ENCODE peak calls at places on chromosomes 7 and 10, in four cellular contexts. L, S, B and Y are unnamed samples.
A peak's percentile ranks its signal among the peaks of the same experiment; 100 is the strongest.

GRCh38 chr10:84360634-84361365 is 32.4 kb downstream of the CCSER2 start:
- DNase-seq in L (no peak), B (no peak), S (no peak), Y (peak; percentile 67)

GRCh38 chr7:3260425-3260762 is 40.7 kb upstream of the SDK1 start:
- DNase-seq in B (no peak), L (no peak), S (no peak), Y (no peak)

GRCh38 chr7:129752760-129753159 is 141.2 kb downstream of the NRF1 start:
- DNase-seq in B (no peak), S (no peak), L (no peak), Y (no peak)

GRCh38 chr10:110852255-110852896 is 19.4 kb upstream of the PDCD4 start:
- DNase-seq in B (no peak), L (no peak), S (peak; percentile 59), Y (no peak)

GRCh38 chr7:18693401-18693800 is 197.9 kb downstream of the HDAC9 start:
- DNase-seq in S (no peak), L (no peak), B (no peak), Y (peak; percentile 64)

GRCh38 chr10:51699475-51700227 is at the start of gene CSTF2T:
- DNase-seq in L (peak; percentile 50), S (peak; percentile 62), B (peak; percentile 78), Y (peak; percentile 93)

GRCh38 chr7:48421357-48421756 is 250.1 kb downstream of the ABCA13 start:
- DNase-seq in S (no peak), B (no peak), L (no peak), Y (no peak)

GRCh38 chr10:18436902-18437301 is 214.5 kb downstream of the NSUN6 start:
- DNase-seq in B (no peak), S (no peak), L (no peak), Y (no peak)

GRCh38 chr7:31476073-31476745 is 37.7 kb upstream of the ITPRID1 start:
- DNase-seq in L (peak; percentile 10), S (no peak), B (no peak), Y (no peak)

GRCh38 chr7:710161-710560 is 16.3 kb upstream of the DNAAF5 start:
- DNase-seq in B (no peak), S (no peak), L (no peak), Y (no peak)

GRCh38 chr10:17943033-17943745 is 8.5 kb upstream of the SLC39A12 start:
- DNase-seq in L (no peak), B (no peak), S (no peak), Y (no peak)

GRCh38 chr7:22990588-22990949 is 23.4 kb downstream of the HYCC1 start:
- DNase-seq in B (no peak), L (no peak), S (no peak), Y (peak; percentile 8)

DNA sequence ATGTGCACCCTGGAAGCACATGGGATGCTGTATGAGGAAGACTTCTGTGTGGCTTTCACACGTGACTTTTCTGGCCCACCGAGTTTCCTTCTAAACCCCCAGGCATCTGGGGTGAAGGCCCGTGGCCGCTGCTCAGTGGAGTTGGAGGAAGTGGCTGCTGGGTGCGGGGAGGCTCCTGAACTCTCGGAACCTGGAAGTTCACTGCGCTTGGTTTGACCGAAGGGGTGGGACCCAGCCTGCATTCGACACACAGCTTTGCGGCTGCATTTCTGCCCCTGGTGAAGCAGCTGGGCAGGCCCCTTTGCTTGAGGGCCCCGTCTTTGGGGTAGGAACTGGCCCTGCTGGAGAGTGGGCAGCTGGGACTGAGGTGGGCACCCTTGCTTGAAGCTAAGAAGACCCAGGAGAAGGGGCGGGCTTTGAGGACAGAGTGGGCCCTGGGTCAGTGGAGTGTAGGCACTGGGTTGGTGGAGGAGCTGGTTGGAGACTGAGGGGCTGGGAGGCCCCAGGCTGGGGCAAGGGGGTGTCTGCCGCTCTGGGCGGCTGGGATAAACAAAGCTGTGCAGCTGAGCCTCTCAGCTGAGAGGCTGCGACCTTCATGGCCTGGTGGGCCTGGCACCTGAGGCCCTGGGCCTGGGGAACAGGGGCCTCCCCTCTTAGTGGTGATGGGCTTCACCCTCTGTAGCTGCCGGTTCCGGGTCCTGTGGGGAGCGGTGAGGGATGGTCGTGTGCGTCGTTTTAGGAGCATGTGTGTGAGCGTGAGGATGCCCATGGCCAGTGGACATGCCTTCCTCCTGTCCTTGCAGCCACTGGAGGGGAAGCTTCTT is 78.0 kb downstream of the INPP5A start:
- DNase-seq in L (no peak), B (no peak), S (no peak), Y (no peak)
- TF ChIP-seq MYC in L (no peak), B (no peak), S (no peak), Y (no peak)

DNA sequence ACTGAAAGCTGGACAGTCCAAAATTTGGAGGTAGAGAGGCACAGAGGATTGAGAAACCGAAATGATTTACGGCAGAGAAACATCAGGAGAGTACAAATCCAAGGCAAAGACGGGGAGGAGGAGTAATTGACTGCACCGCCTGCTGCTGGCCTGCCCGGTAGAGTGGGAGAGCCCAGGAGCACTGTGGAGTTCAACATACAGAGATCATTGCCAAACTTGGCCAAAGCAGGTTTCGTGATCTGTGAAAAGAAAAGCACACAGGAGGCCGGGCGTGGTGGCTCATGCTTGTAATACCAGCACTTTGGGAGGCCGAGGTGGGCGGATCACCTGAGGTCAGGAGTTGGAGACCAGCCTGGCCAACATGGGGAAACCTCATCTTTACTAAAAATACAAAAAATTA is 306.0 kb upstream of the PFKP start:
- DNase-seq in L (no peak), B (no peak), S (no peak), Y (no peak)
- H3K27ac ChIP-seq in L (no peak overlapping the region), B (no peak overlapping the region), S (no peak overlapping the region), Y (no peak overlapping the region)

DNA sequence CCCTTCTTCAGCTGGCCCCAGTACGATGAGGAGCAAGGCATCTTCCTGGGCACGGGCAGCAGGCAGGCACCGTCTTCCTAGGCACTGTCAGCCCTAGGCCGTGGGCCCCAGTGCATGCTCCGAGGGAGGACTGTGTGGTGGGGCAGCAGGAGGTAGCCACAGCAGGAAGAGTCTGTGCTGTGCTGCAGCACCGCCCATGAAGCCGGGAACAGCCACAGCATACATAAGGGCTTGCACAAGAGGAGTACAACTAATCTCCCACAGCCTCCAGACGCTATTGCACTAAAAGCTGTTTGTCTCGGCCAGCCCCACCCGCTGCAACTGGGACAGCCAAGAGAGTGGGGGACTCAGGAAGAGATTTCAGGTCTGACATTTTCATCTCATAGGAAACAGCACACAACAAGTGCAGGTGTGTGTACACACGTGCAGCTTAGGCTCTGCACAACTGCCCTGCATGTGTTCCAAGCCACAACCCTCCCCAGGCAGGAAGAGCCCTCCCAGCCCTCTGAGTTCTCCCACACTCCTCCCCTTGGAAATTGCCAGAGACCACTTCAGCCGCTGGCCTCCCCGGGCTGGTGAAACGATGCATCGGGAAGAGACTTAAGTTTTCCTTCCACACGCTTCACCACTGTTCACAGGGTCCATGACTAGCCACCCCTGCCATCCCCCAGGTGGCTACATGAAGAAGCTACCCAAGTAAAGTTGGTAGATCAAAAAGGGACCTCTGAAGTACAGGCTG is 88.1 kb upstream of the DDC start:
- DNase-seq in B (no peak), L (no peak), S (peak; percentile 8), Y (no peak)
- H3K4me1 ChIP-seq in B (peaks cover 9% of the 10 kb centered on the region), L (no peaks in the 10 kb centered on the region), S (peaks cover 14% of the 10 kb centered on the region), Y (peaks cover 12% of the 10 kb centered on the region)

DNA sequence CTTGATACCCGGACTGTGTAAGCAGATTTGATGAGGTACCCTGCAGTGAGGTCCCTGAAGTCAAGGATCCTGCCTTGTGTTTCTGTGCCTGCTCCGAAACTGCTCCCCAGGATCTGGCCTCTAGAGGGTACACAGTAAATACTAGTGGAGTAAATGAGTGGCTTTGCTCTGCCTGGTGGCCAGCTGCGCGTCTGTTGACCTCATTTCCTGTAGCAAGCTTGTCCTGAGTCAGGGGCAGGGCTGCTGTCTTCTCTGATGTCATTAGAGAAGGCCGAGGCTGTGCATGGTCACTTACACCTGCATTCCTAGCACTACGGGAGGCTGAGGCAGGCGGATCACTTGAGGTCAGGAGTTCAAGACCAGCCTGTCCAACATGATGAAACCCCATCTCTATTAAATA is 191.8 kb downstream of the FANK1 start:
- DNase-seq in B (no peak), L (no peak), S (no peak), Y (no peak)
- TF ChIP-seq MYC in B (no peak), L (no peak), S (no peak), Y (no peak)

GRCh38 chr10:1070939-1071338 is 14.8 kb downstream of the WDR37 start:
- DNase-seq in L (no peak), S (no peak), B (no peak), Y (no peak)
- H3K27ac ChIP-seq in L (no peak overlapping the region), S (no peak overlapping the region), B (no peak overlapping the region), Y (no peak overlapping the region)

DNA sequence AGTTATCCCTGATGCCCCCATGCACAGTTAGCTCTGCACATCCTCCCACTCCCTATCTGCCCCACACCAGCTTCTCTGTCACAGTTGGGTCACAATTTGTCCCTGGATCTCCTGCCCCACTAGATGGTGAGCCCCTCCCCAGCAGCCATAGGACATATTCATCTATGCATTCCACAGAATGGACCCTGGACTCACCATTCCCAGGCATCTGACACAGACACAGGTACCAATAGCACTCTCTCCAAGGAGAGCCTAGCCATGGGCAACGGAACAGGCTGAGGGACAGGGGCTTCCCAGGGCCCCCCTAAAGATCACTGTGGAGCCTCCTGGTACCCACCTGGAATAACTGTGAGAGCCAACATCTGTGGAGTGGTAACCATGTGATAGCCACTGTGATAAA is 34.7 kb upstream of the EEPD1 start:
- DNase-seq in S (peak; percentile 54), B (no peak), L (no peak), Y (no peak)
- H3K4me1 ChIP-seq in S (peaks cover 59% of the 10 kb centered on the region), B (peaks cover 11% of the 10 kb centered on the region), L (peaks cover 55% of the 10 kb centered on the region), Y (peaks cover 14% of the 10 kb centered on the region)

GRCh38 chr7:93039282-93039681 is 78.5 kb downstream of the SAMD9 start:
- DNase-seq in L (no peak), S (no peak), B (no peak), Y (no peak)
- TF ChIP-seq MYC in L (no peak), S (no peak), B (no peak), Y (no peak)